ENCODE peak calls at places on chromosomes 1 and 21, in four cellular contexts. E, D, L and P are unnamed samples.

GRCh38 chr1:8266436-8267165 is 51.3 kb upstream of the SLC45A1 start:
- DNase-seq in E (peak), D (no peak), L (no peak), P (peak)

GRCh38 chr1:7362947-7363346 is 408.1 kb upstream of the VAMP3 start:
- DNase-seq in E (no peak), D (no peak), L (no peak), P (no peak)

GRCh38 chr1:244248426-244248825 is 197.3 kb downstream of the ZBTB18 start:
- DNase-seq in E (no peak), D (no peak), L (no peak), P (no peak)

GRCh38 chr1:224696891-224697765 is 81.0 kb downstream of the CNIH3 start:
- DNase-seq in E (no peak), D (peak), L (peak), P (no peak)

GRCh38 chr1:20080441-20081330 is 10.7 kb downstream of the PLA2G5 start:
- DNase-seq in E (no peak), D (no peak), L (peak), P (no peak)

GRCh38 chr1:75531570-75531969 is 79.3 kb downstream of the SLC44A5 start:
- DNase-seq in E (no peak), D (no peak), L (no peak), P (no peak)

GRCh38 chr1:18535391-18536210 is 54.9 kb downstream of the KLHDC7A start:
- DNase-seq in E (no peak), D (no peak), L (no peak), P (peak)

GRCh38 chr1:26706315-26706714 is 10.5 kb downstream of the ARID1A start:
- DNase-seq in E (no peak), D (no peak), L (no peak), P (no peak)

GRCh38 chr21:37454869-37455503 is 88.4 kb downstream of the DYRK1A start:
- DNase-seq in E (no peak), D (no peak), L (no peak), P (no peak)

GRCh38 chr1:43285269-43285986 is at the start of gene C1orf210:
- DNase-seq in E (no peak), D (no peak), L (peak), P (peak)

GRCh38 chr1:92872719-92873118 is 40.9 kb downstream of the RPL5 start:
- DNase-seq in E (no peak), D (no peak), L (no peak), P (no peak)

GRCh38 chr1:30749691-30750583 is 7.6 kb downstream of the LAPTM5 start:
- DNase-seq in E (no peak), D (no peak), L (no peak), P (no peak)

GRCh38 chr1:23354260-23354659 is 10.2 kb upstream of the HNRNPR start:
- DNase-seq in E (no peak), D (no peak), L (no peak), P (no peak)

GRCh38 chr1:231121533-231121932 is 40.3 kb upstream of the TRIM67 start:
- DNase-seq in E (no peak), D (no peak), L (no peak), P (no peak)

GRCh38 chr1:11062965-11063401 is 3.2 kb upstream of the SRM start:
- DNase-seq in E (no peak), D (no peak), L (no peak), P (no peak)

GRCh38 chr1:54813479-54814147 is 12.5 kb upstream of the TTC22 start:
- DNase-seq in E (no peak), D (no peak), L (peak), P (peak)

GRCh38 chr1:27027575-27028250 is 15.1 kb upstream of the TENT5B start:
- DNase-seq in E (no peak), D (no peak), L (no peak), P (no peak)

GRCh38 chr1:165516469-165516868 is 27.3 kb upstream of the LRRC52 start:
- DNase-seq in E (no peak), D (no peak), L (no peak), P (no peak)

GRCh38 chr1:21165632-21166031 is 11.1 kb downstream of the EIF4G3 start:
- DNase-seq in E (no peak), D (peak), L (no peak), P (no peak)

GRCh38 chr1:16181887-16182719 is 26.2 kb upstream of the EPHA2 start:
- DNase-seq in E (no peak), D (peak), L (peak), P (peak)
- H2AK5ac ChIP-seq in E (peak), D (peak), L (no peak), P (no peak)

DNA sequence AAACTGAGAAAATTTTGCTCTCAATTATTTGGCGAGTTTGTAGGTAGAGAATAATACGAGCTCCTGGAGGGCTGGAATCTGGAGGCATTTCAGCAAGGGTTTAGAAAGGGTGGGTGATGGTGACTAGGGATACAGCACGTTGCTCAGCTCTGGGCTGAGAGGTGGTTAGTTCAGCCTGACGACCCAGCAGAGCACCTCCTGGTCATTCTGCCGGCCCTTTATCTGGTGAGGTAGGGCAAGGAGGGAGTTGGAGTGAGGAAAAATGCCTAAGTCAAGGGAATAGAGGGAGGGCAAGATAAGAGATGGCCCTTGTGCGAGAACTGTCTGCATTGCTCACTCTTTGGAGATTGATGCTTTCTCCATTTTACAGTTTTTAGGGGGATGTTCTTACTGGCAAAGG is 19.1 kb downstream of the GALNT2 start:
- DNase-seq in E (no peak), D (no peak), L (peak), P (peak)
- H2AK5ac ChIP-seq in E (no peak), D (peak), L (no peak), P (no peak)

GRCh38 chr1:161018631-161018930 is 2.4 kb downstream of the F11R start:
- DNase-seq in E (no peak), D (no peak), L (no peak), P (no peak)
- H2AK5ac ChIP-seq in E (no peak), D (no peak), L (no peak), P (no peak)

GRCh38 chr1:109263234-109263596 is 13.9 kb downstream of the CELSR2 start:
- DNase-seq in E (no peak), D (no peak), L (no peak), P (peak)
- H2AK5ac ChIP-seq in E (peak), D (peak), L (no peak), P (no peak)

DNA sequence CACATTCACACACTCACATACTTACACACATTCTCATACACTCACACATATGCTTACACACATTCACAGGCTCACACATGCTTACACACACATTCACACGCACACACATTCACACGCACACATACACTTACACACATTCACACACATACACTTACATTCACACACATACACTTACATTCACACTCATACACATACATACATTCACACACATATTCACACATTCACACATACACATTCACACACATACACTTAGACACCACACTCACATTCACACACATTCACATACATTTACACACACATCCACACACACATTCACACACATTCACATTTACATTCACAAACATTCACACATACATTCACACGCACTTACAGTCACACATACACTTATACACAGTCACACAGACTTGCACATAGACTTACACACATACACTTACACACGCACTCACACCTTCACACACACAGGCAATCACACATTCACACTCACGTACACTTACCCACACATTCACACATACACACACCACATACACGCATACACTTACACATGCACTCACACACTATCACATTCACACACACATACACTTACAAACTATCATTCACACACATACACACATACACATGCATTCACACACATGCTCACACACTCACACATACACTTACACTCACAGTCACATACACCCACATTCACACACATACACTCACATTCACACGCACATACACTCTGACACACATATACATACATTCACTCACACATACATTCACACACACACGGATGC is 16.8 kb downstream of the PDE9A start:
- DNase-seq in E (no peak), D (no peak), L (no peak), P (no peak)
- H2AK5ac ChIP-seq in E (no peak), D (peak), L (no peak), P (no peak)

DNA sequence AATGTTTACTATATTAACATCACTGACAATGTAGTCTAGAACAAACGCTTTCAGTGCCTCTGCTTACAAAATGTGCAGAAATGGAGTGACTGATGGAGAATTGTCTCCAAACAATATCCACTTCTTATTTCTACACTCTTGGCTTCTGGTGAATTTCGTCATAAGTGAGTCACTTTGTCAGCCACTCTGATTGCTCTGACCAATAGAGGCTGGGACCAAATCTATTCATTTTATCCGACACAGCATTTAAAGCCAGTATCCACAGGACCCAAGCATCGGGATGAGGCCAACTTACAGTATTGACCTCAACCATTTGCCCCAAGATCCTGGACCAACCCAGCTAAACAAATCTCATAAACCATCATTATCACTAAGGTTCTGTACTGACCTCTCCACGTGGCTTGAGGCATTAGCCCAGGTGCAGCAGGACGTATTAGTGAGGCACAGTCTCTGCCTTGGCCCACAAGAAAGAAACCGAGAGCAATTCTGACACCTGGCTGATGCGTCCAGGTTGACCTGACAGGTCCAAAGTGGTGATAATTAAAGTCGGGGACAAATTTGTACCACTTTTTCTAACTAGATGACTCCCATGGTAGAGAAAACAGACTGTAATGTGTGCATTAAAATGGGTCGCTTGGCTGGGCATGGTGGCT is 53.3 kb upstream of the ERO1B start:
- DNase-seq in E (no peak), D (no peak), L (no peak), P (no peak)
- H2AK5ac ChIP-seq in E (no peak), D (no peak), L (no peak), P (no peak)

DNA sequence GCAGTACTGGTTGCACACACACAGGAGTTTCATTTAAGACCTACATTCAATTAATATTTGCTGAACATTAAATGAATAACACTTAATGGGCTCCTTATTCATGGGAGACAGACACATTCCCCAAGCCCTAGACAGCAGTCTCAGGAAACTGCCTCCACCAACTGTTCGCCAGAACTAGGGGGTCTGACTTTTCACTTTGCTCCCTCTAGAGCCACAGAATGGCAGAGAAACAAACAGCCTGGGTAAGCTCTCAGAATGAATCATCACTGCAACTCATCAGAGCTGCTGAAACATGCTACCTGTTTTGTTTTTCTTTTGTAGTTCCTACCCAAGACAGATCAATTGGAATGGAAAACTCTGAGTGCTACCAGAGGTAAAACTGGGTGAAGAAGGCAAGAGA is 31.7 kb downstream of the ELK4 start:
- DNase-seq in E (no peak), D (peak), L (no peak), P (no peak)
- H2AK5ac ChIP-seq in E (no peak), D (peak), L (no peak), P (no peak)

GRCh38 chr1:246304468-246305259 is 202.4 kb downstream of the SMYD3 start:
- DNase-seq in E (no peak), D (no peak), L (no peak), P (no peak)

GRCh38 chr1:246302251-246302625 is 204.8 kb downstream of the SMYD3 start:
- DNase-seq in E (no peak), D (peak), L (no peak), P (no peak)

GRCh38 chr1:246300653-246301549 is 206.2 kb downstream of the SMYD3 start:
- DNase-seq in E (no peak), D (no peak), L (no peak), P (no peak)

GRCh38 chr1:246302671-246303317 is 204.3 kb downstream of the SMYD3 start:
- DNase-seq in E (no peak), D (peak), L (no peak), P (no peak)

DNA sequence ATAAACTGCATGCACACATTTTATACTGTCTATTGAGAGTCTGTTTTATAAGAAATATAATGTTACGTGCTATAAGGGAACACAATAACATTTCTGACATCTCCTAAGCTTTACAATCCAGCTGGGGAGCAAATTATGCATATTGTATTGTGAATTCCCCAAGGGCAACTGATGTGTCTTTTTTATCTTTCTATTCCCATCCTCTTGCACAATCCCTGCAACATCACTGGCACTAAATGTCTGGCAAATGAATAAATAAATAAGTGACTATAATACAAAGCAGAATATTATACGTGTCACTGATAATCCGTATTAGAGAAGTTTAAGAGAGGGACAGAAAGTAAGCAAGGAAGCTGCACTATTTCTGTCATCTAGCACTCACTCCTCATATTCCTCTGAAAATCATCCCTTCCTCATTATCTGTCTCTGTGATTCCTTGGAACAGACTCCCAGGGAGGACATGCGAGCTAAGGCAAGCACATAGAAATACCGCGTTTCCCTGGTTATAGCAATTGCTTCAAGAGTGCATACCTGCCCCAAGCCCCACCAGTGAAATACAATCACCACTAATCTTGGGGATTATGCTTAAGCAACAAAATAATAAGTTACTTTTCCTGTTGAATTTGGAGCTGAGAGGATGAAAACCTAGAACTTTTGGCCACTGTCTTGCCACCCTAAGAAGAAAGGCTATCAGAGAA is 205.4 kb downstream of the SMYD3 start:
- DNase-seq in E (no peak), D (no peak), L (no peak), P (no peak)
- H2AK5ac ChIP-seq in E (no peak), D (no peak), L (no peak), P (no peak)

GRCh38 chr1:240491796-240492195 is 120.2 kb downstream of the GREM2 start:
- DNase-seq in E (no peak), D (no peak), L (no peak), P (no peak)

GRCh38 chr1:240491156-240491555 is 120.8 kb downstream of the GREM2 start:
- DNase-seq in E (no peak), D (peak), L (peak), P (no peak)

GRCh38 chr1:240486596-240486995 is 125.4 kb downstream of the GREM2 start:
- DNase-seq in E (no peak), D (no peak), L (no peak), P (no peak)

GRCh38 chr1:240484804-240485441 is 127.0 kb downstream of the GREM2 start:
- DNase-seq in E (no peak), D (no peak), L (no peak), P (no peak)

DNA sequence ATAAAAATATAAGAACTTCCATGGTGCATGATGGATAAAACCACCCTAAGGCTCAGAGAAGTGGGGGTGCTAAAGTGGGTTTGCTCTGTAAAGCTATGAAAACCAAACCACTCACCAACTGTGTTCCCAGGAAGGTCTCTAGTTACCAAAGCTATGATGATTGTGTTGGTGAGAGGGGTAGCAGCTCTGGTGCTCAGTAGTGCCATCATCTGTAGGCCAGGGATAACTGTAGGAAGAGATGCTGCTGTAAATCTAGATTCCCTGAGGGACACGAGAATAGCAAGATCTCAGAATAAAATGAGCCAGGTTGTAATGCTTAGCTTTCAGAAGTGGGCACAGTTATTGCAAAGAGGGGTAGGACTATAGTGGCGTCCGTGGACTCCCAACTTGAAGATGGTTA is 124.5 kb downstream of the GREM2 start:
- DNase-seq in E (no peak), D (no peak), L (no peak), P (no peak)
- H2AK5ac ChIP-seq in E (no peak), D (peak), L (no peak), P (no peak)